ENCODE peak calls at places on chromosome 3, in seven cellular contexts. B is cardiac fibroblast, W is AG04450, V is IMR-90, U is AG08395, G is AML-193, E is OCI-M1. L is an unnamed sample.

GRCh38 chr3:33648793-33649192 is 69.3 kb downstream of the CLASP2 start:
- DNase-seq in B (no peak), W (no peak), U (no peak), G (no peak), E (peak), V (no peak), L (no peak)

GRCh38 chr3:50606596-50606995 is 5.0 kb downstream of the CISH start:
- DNase-seq in B (no peak), G (no peak), V (no peak), W (no peak), U (no peak), E (no peak), L (no peak)

GRCh38 chr3:30664884-30665283 is 58.5 kb downstream of the TGFBR2 start:
- DNase-seq in G (peak), V (no peak), B (no peak), W (no peak), E (peak), U (no peak), L (no peak)

GRCh38 chr3:194640829-194641228 is 7.6 kb upstream of the TMEM44 start:
- DNase-seq in G (no peak), V (peak), W (no peak), U (no peak), B (peak), E (peak), L (no peak)

GRCh38 chr3:64575211-64575844 is 112.5 kb downstream of the ADAMTS9 start:
- DNase-seq in U (peak), E (peak), G (no peak), B (peak), W (no peak), V (peak), L (no peak)

GRCh38 chr3:129596194-129597086 is 10.0 kb downstream of the PLXND1 start:
- DNase-seq in G (peak), V (peak), W (peak), B (peak), U (peak), E (no peak), L (no peak)

GRCh38 chr3:162632672-162633071 is 1136.1 kb downstream of the OTOL1 start:
- DNase-seq in W (no peak), E (peak), V (no peak), B (peak), U (no peak), G (no peak), L (no peak)

GRCh38 chr3:147120029-147120428 is 286.3 kb downstream of the ZIC4 start:
- DNase-seq in V (peak), B (peak), G (no peak), E (peak), U (peak), W (peak), L (no peak)

GRCh38 chr3:148884261-148884660 is 19.2 kb downstream of the CPA3 start:
- DNase-seq in U (peak), B (peak), E (no peak), V (peak), W (no peak), G (no peak), L (no peak)

GRCh38 chr3:2354702-2355101 is 256.0 kb downstream of the CNTN4 start:
- DNase-seq in G (no peak), E (no peak), B (peak), U (no peak), V (no peak), W (no peak), L (no peak)

GRCh38 chr3:63232764-63233396 is 45.2 kb upstream of the SYNPR start:
- DNase-seq in E (peak), W (no peak), U (no peak), G (peak), B (peak), V (peak), L (no peak)

GRCh38 chr3:81816473-81817260 is 55.2 kb upstream of the GBE1 start:
- DNase-seq in G (no peak), E (no peak), W (no peak), U (peak), B (peak), V (peak), L (no peak)

GRCh38 chr3:189389346-189389745 is 217.6 kb downstream of the TPRG1 start:
- DNase-seq in W (no peak), U (no peak), E (peak), B (peak), G (no peak), V (no peak), L (no peak)

GRCh38 chr3:141311170-141311495 is 57.2 kb upstream of the ZBTB38 start:
- DNase-seq in E (no peak), W (no peak), B (no peak), G (no peak), U (no peak), V (no peak), L (no peak)

GRCh38 chr3:113773381-113773780 is 26.5 kb downstream of the ATP6V1A start:
- DNase-seq in V (peak), W (peak), U (peak), G (no peak), E (no peak), B (peak), L (no peak)

GRCh38 chr3:135869439-135870105 is 96.0 kb upstream of the PPP2R3A start:
- DNase-seq in V (peak), B (no peak), W (no peak), U (no peak), E (no peak), G (no peak), L (no peak)

GRCh38 chr3:106819445-106819844 is 557.8 kb upstream of the CCDC54 start:
- DNase-seq in W (no peak), G (no peak), V (no peak), E (no peak), B (no peak), U (no peak), L (no peak)

GRCh38 chr3:58564456-58565160 is 12.6 kb downstream of the FAM107A start:
- DNase-seq in U (peak), V (peak), B (peak), E (no peak), W (peak), G (no peak), L (no peak)

GRCh38 chr3:59023612-59024011 is 26.2 kb downstream of the CFAP20DC start:
- DNase-seq in W (no peak), E (no peak), U (no peak), B (no peak), V (no peak), G (no peak), L (no peak)

GRCh38 chr3:69740103-69741021 is 1.1 kb downstream of the MITF start:
- DNase-seq in W (no peak), U (no peak), V (no peak), G (no peak), E (peak), B (no peak), L (no peak)

GRCh38 chr3:2793987-2794386 is 316.2 kb downstream of the IL5RA start:
- DNase-seq in B (no peak), E (no peak), W (no peak), U (no peak), G (no peak), V (no peak), L (no peak)

GRCh38 chr3:117184574-117184973 is 475.0 kb downstream of the TUSC7 start:
- DNase-seq in W (no peak), G (no peak), V (peak), B (peak), U (peak), E (no peak), L (no peak)

GRCh38 chr3:72338082-72338941 is 509.9 kb downstream of the SHQ1 start:
- DNase-seq in B (peak), U (no peak), W (no peak), E (no peak), G (no peak), V (peak), L (no peak)

GRCh38 chr3:167976880-167977498 is 118.7 kb downstream of the GOLIM4 start:
- DNase-seq in E (no peak), B (peak), W (no peak), G (no peak), V (no peak), U (no peak), L (no peak)

GRCh38 chr3:14324224-14324944 is 78.0 kb upstream of the SLC6A6 start:
- DNase-seq in B (no peak), U (peak), V (peak), G (no peak), W (no peak), E (no peak), L (no peak)

GRCh38 chr3:86954226-86954625 is 36.7 kb downstream of the VGLL3 start:
- DNase-seq in E (no peak), U (no peak), G (no peak), V (peak), W (no peak), B (no peak), L (no peak)

GRCh38 chr3:166372571-166373106 is 535.4 kb upstream of the BCHE start:
- DNase-seq in E (no peak), B (no peak), V (no peak), U (no peak), W (no peak), G (no peak), L (no peak)

GRCh38 chr3:81302045-81302444 is 459.4 kb downstream of the GBE1 start:
- DNase-seq in W (peak), U (peak), B (peak), E (peak), V (peak), G (peak), L (no peak)

GRCh38 chr3:66588340-66588847 is 87.6 kb upstream of the LRIG1 start:
- DNase-seq in B (peak), W (peak), G (no peak), V (peak), U (no peak), E (no peak), L (no peak)

GRCh38 chr3:49673715-49674490 is at the start of gene APEH:
- DNase-seq in U (peak), V (peak), G (no peak), B (peak), E (no peak), W (peak), L (peak)

GRCh38 chr3:159039286-159039685 is 237.4 kb downstream of the MFSD1 start:
- DNase-seq in V (no peak), G (no peak), E (no peak), B (no peak), W (no peak), U (no peak), L (no peak)

GRCh38 chr3:79517766-79518413 is 249.9 kb downstream of the ROBO1 start:
- DNase-seq in U (peak), W (no peak), G (peak), V (peak), E (peak), B (peak), L (no peak)

GRCh38 chr3:36892457-36893136 is 52.3 kb downstream of the TRANK1 start:
- DNase-seq in W (no peak), E (no peak), G (no peak), U (no peak), B (no peak), V (no peak), L (no peak)

GRCh38 chr3:60742606-60743145 is 508.6 kb downstream of the FHIT start:
- DNase-seq in V (peak), B (peak), U (peak), W (no peak), E (peak), G (no peak), L (no peak)

GRCh38 chr3:151293127-151293526 is 14.8 kb upstream of the P2RY14 start:
- DNase-seq in W (no peak), G (no peak), U (no peak), B (no peak), E (no peak), V (no peak), L (no peak)

GRCh38 chr3:171092467-171092911 is 66.0 kb upstream of the SLC2A2 start:
- DNase-seq in G (no peak), B (no peak), V (peak), W (no peak), U (no peak), E (no peak), L (no peak)

GRCh38 chr3:15205934-15206661 is at the start of gene CAPN7:
- DNase-seq in G (no peak), E (no peak), B (peak), W (peak), V (peak), U (peak), L (peak)

GRCh38 chr3:36792342-36792741 is 28.0 kb upstream of the DCLK3 start:
- DNase-seq in V (peak), W (peak), B (peak), U (peak), E (peak), G (peak), L (no peak)

GRCh38 chr3:147404000-147404799 is 2.1 kb downstream of the ZIC4 start:
- DNase-seq in U (no peak), B (no peak), W (no peak), E (no peak), G (no peak), V (no peak), L (no peak)

GRCh38 chr3:48395714-48396113 is 23.7 kb downstream of the FBXW12 start:
- DNase-seq in V (no peak), G (no peak), W (no peak), B (no peak), E (no peak), U (no peak), L (no peak)

L was measured in activated T-helper 1 cell treated with anti-CD3 and anti-CD28 coated beads, Interleukin-12 subunit alpha, Interleukin-12 subunit beta, Interleukin-2, Interleukin-4 antibody, amounts not matched to agents 30 ng/mL and 10 ng/mL and 1 ng/mL, durations not matched to agents 14 hours and 24 hours and 36 hours.